ENCODE peak calls at places on chromosomes 1 and 21, in ten cellular contexts. I is left ventricle myocardium inferior; R is GM12891; Z is D341Med; G is fibroblast of gingiva; S is activated CD4-positive, alpha-beta T cell treated with anti-CD3 and anti-CD28 coated beads, Interleukin-2, amount 10 ng/mL, durations not matched to agents 7 days and 5 days; W is Calu3; M is heart right ventricle; L is GM10248; C is left lobe of liver. Y is an unnamed sample.

GRCh38 chr1:24905979-24906720 is 23.9 kb downstream of the RUNX3 start:
- DNase-seq in I (no peak), R (no peak), Z (no peak), G (no peak), S (no peak), W (no peak), M (no peak), L (no peak), C (peak), Y (peak)

GRCh38 chr1:27391511-27392095 is 819 bp upstream of the GPR3 start:
- DNase-seq in I (peak), R (no peak), Z (peak), G (no peak), S (no peak), W (peak), M (no peak), L (no peak), C (no peak), Y (no peak)

GRCh38 chr1:87017994-87018672 is 103.7 kb downstream of the HS2ST1 start:
- DNase-seq in I (no peak), R (no peak), Z (no peak), G (peak), S (no peak), W (no peak), M (no peak), L (no peak), C (no peak), Y (no peak)

GRCh38 chr1:224637510-224637909 is 21.4 kb downstream of the CNIH3 start:
- DNase-seq in I (no peak), R (no peak), Z (no peak), G (peak), S (no peak), W (no peak), M (no peak), L (no peak), C (no peak), Y (no peak)

GRCh38 chr1:197339092-197339836 is 71.2 kb downstream of the CRB1 start:
- DNase-seq in I (no peak), R (no peak), Z (no peak), G (no peak), S (no peak), W (no peak), M (no peak), L (no peak), C (no peak), Y (no peak)

GRCh38 chr21:33642896-33643657 is 776 bp downstream of the ITSN1 start:
- DNase-seq in I (peak), R (no peak), Z (peak), G (peak), S (no peak), W (peak), M (peak), L (peak), C (peak), Y (peak)

GRCh38 chr21:44285102-44285501 is 574 bp upstream of the AIRE start:
- DNase-seq in I (no peak), R (no peak), Z (no peak), G (no peak), S (no peak), W (no peak), M (no peak), L (no peak), C (no peak), Y (no peak)

GRCh38 chr1:184160236-184160635 is 108.7 kb downstream of the TSEN15 start:
- DNase-seq in I (no peak), R (no peak), Z (no peak), G (no peak), S (peak), W (no peak), M (no peak), L (no peak), C (no peak), Y (no peak)

GRCh38 chr1:29896791-29897725 is 660.7 kb downstream of the PTPRU start:
- DNase-seq in I (no peak), R (no peak), Z (no peak), G (no peak), S (no peak), W (peak), M (no peak), L (no peak), C (no peak), Y (peak)

GRCh38 chr1:232226197-232226681 is 403.7 kb downstream of the SIPA1L2 start:
- DNase-seq in I (no peak), R (no peak), Z (no peak), G (peak), S (peak), W (no peak), M (no peak), L (no peak), C (no peak), Y (no peak)

GRCh38 chr21:45768741-45769049 is 125.2 kb downstream of the PCBP3 start:
- DNase-seq in I (no peak), R (no peak), Z (peak), G (no peak), S (peak), W (no peak), M (no peak), L (peak), C (no peak), Y (no peak)

GRCh38 chr1:37692834-37693175 is 489 bp downstream of the CDCA8 start:
- DNase-seq in I (no peak), R (no peak), Z (no peak), G (no peak), S (no peak), W (no peak), M (no peak), L (no peak), C (peak), Y (no peak)

GRCh38 chr1:226912587-226913176 is 27.4 kb upstream of the COQ8A start:
- DNase-seq in I (peak), R (peak), Z (peak), G (no peak), S (peak), W (peak), M (peak), L (peak), C (peak), Y (no peak)

GRCh38 chr1:57599233-57599994 is 175.6 kb upstream of the DAB1 start:
- DNase-seq in I (no peak), R (no peak), Z (no peak), G (no peak), S (no peak), W (no peak), M (no peak), L (no peak), C (no peak), Y (no peak)

GRCh38 chr1:240091614-240092300 is at the start of gene FMN2:
- DNase-seq in I (no peak), R (peak), Z (peak), G (peak), S (no peak), W (peak), M (no peak), L (peak), C (no peak), Y (no peak)

GRCh38 chr21:32463889-32464300 is 51.4 kb downstream of the EVA1C start:
- DNase-seq in I (no peak), R (no peak), Z (no peak), G (peak), S (no peak), W (no peak), M (no peak), L (no peak), C (no peak), Y (no peak)